ENCODE peak calls at places on chromosomes 11 and 22, in ten cellular contexts. J is glutamatergic neuron, F is epithelial cell of esophagus, W is sigmoid colon, X is AG09319, K is progenitor cell of endocrine pancreas, M is HFFc6, E is GM20000, L is MCF 10A, A is body of pancreas. V is an unnamed sample.

GRCh38 chr11:81915045-81915444 is 818.6 kb downstream of the FAM181B start:
- DNase-seq in J (no peak), L (no peak), M (no peak), E (no peak), K (no peak), A (no peak), F (no peak), X (no peak), W (no peak), V (no peak)

GRCh38 chr11:125494987-125495725 is 909 bp downstream of the FEZ1 start:
- DNase-seq in W (peak), E (peak), M (no peak), X (no peak), L (no peak), J (peak), A (peak), K (peak), F (peak), V (peak)

GRCh38 chr11:72353861-72354260 is 80.5 kb downstream of the CLPB start:
- DNase-seq in K (no peak), M (no peak), L (peak), W (no peak), X (no peak), F (peak), E (no peak), A (peak), J (no peak), V (no peak)

GRCh38 chr11:132472411-132473205 is 1059.7 kb downstream of the OPCML start:
- DNase-seq in E (no peak), F (no peak), W (no peak), K (no peak), M (peak), J (no peak), A (no peak), L (no peak), X (no peak), V (no peak)

GRCh38 chr11:62921573-62922188 is 518 bp upstream of the CHRM1 start:
- DNase-seq in E (no peak), M (peak), X (no peak), L (peak), J (no peak), W (no peak), F (peak), A (peak), K (no peak), V (no peak)

GRCh38 chr22:24156146-24156914 is 25.0 kb upstream of the SUSD2 start:
- DNase-seq in J (peak), L (peak), A (peak), W (no peak), E (peak), X (no peak), K (no peak), F (peak), M (no peak), V (peak)

GRCh38 chr11:113001709-113002108 is 40.5 kb downstream of the NCAM1 start:
- DNase-seq in J (no peak), L (no peak), X (no peak), A (no peak), F (no peak), W (no peak), E (no peak), M (no peak), K (no peak), V (no peak)

GRCh38 chr22:32780726-32781310 is 20.7 kb upstream of the TIMP3 start:
- DNase-seq in M (no peak), J (no peak), A (no peak), W (no peak), L (no peak), F (no peak), X (no peak), K (no peak), E (no peak), V (no peak)

GRCh38 chr11:46693597-46694012 is 6.8 kb downstream of the ARHGAP1 start:
- DNase-seq in A (no peak), J (no peak), K (no peak), W (no peak), F (peak), X (no peak), E (no peak), M (peak), L (no peak), V (no peak)

GRCh38 chr11:73152861-73153483 is 10.9 kb upstream of the FCHSD2 start:
- DNase-seq in E (peak), L (no peak), J (no peak), W (peak), K (no peak), F (no peak), X (no peak), M (no peak), A (no peak), V (peak)

DNA sequence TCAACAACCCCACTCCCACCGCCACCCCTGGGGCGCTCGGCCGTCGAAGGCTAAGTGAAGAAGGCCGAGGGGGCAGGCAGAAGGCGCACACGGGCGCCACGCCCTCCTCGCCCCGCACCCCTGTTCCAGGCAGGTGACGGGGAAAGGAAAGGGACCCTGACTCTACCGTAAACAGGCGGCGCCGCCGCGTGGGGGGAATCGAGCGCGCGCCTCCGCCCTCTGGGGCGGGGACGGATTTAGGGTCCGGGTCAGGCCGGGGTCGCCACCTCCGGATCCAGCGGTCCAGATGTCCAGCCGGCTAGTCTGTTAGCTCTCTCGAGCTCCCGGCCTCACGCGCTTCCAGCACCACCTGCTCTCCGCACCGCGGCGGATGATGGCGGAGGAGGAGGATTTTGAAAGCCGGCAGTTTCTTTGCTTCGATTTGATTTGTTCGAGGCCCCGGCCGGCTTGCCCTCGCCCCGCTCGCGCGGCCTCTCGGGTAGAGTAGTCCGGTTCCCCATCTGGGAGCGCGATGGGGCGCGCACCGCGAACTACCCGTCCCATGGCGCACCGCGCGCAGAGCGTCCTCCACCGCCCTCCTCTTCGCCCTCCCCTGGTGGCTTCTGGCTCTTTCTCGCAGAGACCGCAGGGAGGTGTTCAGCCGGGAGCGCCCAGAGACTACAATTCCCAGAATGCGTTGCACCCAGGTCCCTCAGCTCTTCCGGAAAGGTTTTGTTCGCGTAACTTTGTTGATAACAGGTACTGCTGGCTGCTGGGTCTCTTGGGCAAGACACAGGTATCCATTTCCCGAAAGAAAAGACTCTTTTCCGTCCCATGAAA is at the start of gene RANGAP1:
- DNase-seq in E (peak), F (peak), J (peak), L (peak), A (peak), K (peak), M (peak), W (peak), X (peak), V (peak)
- TF ChIP-seq CTCF in E (no peak), F (peak), J (no peak), L (no peak), A (peak), K (peak), M (peak), W (no peak), X (peak), V (no peak)

GRCh38 chr11:103327721-103328120 is 218.5 kb downstream of the DYNC2H1 start:
- DNase-seq in F (no peak), L (no peak), A (no peak), X (no peak), M (no peak), K (no peak), E (no peak), J (no peak), W (no peak), V (no peak)

GRCh38 chr11:103322861-103323260 is 213.6 kb downstream of the DYNC2H1 start:
- DNase-seq in F (no peak), L (no peak), J (no peak), X (no peak), W (no peak), M (no peak), A (no peak), K (no peak), E (no peak), V (no peak)

GRCh38 chr11:103325686-103326069 is 216.5 kb downstream of the DYNC2H1 start:
- DNase-seq in L (no peak), K (no peak), E (no peak), A (no peak), X (no peak), J (peak), M (no peak), W (no peak), F (no peak), V (no peak)

GRCh38 chr11:103326070-103326794 is 217.0 kb downstream of the DYNC2H1 start:
- DNase-seq in F (peak), J (peak), M (peak), L (peak), K (no peak), A (peak), X (peak), E (peak), W (no peak), V (no peak)
- TF ChIP-seq CTCF in F (peak), J (peak), M (peak), L (peak), K (peak), A (peak), X (peak), E (peak), W (no peak), V (no peak)

GRCh38 chr11:60263434-60263833 is 17.0 kb upstream of the MS4A4A start:
- DNase-seq in L (no peak), W (no peak), F (no peak), J (no peak), E (no peak), A (no peak), M (no peak), X (no peak), K (no peak), V (no peak)

GRCh38 chr11:60261014-60261413 is 18.1 kb upstream of the MS4A4E start:
- DNase-seq in M (no peak), A (no peak), J (no peak), E (no peak), K (no peak), W (no peak), L (no peak), F (no peak), X (no peak), V (no peak)

GRCh38 chr11:60264644-60265043 is 15.8 kb upstream of the MS4A4A start:
- DNase-seq in L (no peak), J (no peak), W (no peak), K (no peak), A (no peak), X (no peak), F (no peak), M (no peak), E (no peak), V (no peak)

DNA sequence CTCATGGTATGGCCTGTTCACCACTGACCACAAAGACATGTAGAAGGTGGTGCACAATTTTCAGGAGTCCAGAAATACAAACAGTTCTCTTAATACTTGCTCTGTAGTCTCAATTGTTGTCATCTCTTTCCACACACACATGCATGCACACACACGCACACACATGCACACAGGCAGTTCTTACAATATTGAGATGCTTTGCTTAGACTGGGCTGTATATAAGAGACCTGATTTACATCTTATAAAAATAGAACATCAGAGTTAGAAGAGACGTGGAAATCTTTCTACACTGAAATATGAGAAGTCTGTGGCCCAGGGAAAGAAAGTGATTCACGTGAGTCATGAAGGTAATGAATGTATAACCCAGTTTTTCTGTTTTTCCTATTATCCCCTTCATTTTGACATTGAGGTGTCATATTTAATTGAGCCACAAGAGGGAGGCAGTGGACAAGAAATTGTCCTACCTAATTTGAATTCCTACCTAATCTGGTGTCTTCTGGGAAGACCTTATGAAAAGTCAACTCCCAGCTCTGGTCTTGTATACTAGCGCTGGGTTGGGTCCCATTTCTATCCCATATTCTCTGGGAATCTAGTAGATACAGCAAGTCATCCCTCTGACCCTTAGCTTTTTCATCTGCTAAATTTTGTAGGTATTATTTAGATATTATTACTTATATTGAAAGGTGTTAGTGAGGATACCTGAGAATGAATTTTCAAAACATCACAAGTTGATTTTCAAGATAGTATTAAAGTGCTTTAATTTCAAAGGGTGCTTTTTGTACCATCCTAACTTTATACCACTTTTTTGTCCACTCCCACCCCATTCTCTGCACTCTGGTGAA is 14.9 kb upstream of the MS4A4A start:
- DNase-seq in A (no peak), X (no peak), F (peak), L (peak), W (no peak), K (peak), E (peak), M (peak), J (no peak), V (no peak)
- TF ChIP-seq CTCF in A (peak), X (peak), F (peak), L (peak), W (peak), K (peak), E (peak), M (peak), J (peak), V (peak)

GRCh38 chr22:45090364-45090960 is 73.3 kb upstream of the NUP50 start:
- DNase-seq in J (no peak), M (peak), X (no peak), W (no peak), K (peak), F (peak), L (no peak), A (peak), E (no peak), V (no peak)
- TF ChIP-seq CTCF in J (no peak), M (no peak), X (no peak), W (no peak), K (peak), F (no peak), L (no peak), A (peak), E (no peak), V (no peak)

GRCh38 chr11:24496728-24497396 is at the start of gene LUZP2:
- DNase-seq in X (no peak), K (peak), E (no peak), W (no peak), A (peak), M (no peak), J (peak), F (peak), L (no peak), V (no peak)
- TF ChIP-seq CTCF in X (no peak), K (peak), E (no peak), W (no peak), A (no peak), M (no peak), J (no peak), F (no peak), L (no peak), V (no peak)

DNA sequence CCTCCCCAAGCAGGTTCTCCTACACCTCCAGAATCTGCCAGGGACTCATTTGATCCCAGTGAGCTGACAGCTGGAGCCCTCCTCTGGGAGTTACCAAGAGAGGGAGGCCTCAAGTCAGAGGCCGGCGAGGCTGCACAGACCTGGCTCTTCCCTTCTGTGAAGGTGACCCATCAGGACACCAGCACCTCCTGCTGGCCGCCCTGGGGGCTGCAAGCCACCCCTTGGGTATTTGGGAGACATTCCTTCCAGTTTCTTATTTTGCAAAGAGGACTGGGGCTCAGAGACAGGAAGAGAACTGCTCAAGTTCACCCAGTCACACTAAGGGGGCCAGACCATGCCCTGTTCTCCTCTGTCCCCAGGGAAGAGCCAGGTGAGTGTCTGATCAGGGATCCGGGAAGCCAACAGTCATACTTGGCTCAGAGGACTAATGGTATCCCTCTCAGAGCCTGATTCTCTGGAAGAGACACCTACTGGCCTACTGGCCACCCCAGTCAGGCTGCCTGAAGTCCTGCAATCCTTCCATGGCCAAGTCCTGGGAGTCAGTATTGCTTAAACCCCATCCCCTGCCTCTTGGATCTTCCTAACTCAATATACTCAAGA is 40.5 kb upstream of the RIC3 start:
- DNase-seq in F (no peak), J (no peak), W (no peak), E (peak), K (no peak), X (no peak), A (peak), M (no peak), L (no peak), V (peak)
- TF ChIP-seq CTCF in F (peak), J (peak), W (no peak), E (peak), K (peak), X (peak), A (peak), M (peak), L (peak), V (peak)

GRCh38 chr11:116396332-116396731 is 376.5 kb downstream of the BUD13 start:
- DNase-seq in F (no peak), W (no peak), X (no peak), J (no peak), L (no peak), A (no peak), M (no peak), E (no peak), K (no peak), V (no peak)
- TF ChIP-seq CTCF in F (no peak), W (no peak), X (no peak), J (no peak), L (no peak), A (no peak), M (no peak), E (no peak), K (no peak), V (no peak)

GRCh38 chr11:36793542-36793926 is 195.5 kb upstream of the RAG2 start:
- DNase-seq in A (peak), L (peak), W (no peak), K (no peak), M (no peak), F (no peak), X (no peak), E (no peak), J (no peak), V (no peak)
- TF ChIP-seq CTCF in A (no peak), L (no peak), W (no peak), K (peak), M (no peak), F (peak), X (peak), E (no peak), J (no peak), V (no peak)

DNA sequence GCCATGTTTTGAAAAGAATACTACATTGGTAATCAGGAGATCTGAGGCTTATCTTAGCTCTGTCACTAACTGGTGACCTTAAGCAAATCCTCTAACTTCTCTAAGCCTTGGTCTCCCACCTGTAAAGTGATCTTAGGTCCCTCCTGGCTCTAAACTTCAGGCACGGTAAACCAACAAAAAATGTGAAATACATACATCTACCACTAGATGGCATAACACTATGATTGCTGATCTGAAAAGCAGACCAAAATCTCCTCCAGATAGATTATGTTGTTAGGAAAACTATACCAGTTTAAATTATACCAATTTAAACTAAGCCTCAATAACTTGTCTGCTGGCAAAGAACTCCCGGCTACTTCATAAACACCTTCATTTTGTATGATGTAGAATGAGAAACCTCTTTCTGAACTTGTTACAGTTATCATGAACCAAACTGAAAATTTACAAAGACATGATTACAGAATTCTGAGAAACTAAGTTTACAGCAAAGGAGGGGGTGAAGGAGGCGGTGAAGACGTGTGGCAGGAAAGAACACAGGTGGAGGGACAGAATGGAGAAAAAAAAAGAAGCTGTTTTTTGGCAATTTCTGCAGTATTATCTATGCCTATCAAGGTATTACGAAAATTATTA is 85.9 kb downstream of the SBF2 start:
- DNase-seq in W (no peak), J (no peak), X (peak), L (peak), F (peak), E (peak), K (no peak), M (peak), A (no peak), V (no peak)
- TF ChIP-seq CTCF in W (peak), J (peak), X (peak), L (peak), F (peak), E (peak), K (peak), M (peak), A (peak), V (peak)

GRCh38 chr11:44943696-44944095 is 7.0 kb downstream of the TP53I11 start:
- DNase-seq in J (no peak), L (no peak), A (peak), X (no peak), W (no peak), E (no peak), M (no peak), K (no peak), F (no peak), V (no peak)

GRCh38 chr11:44944853-44945235 is 5.8 kb downstream of the TP53I11 start:
- DNase-seq in A (no peak), F (no peak), K (no peak), E (no peak), M (no peak), L (no peak), W (no peak), X (no peak), J (no peak), V (no peak)

GRCh38 chr11:44945639-44946038 is 5.0 kb downstream of the TP53I11 start:
- DNase-seq in K (no peak), M (no peak), L (no peak), X (no peak), A (peak), E (no peak), J (no peak), F (no peak), W (peak), V (no peak)

GRCh38 chr11:44943118-44943517 is 7.6 kb downstream of the TP53I11 start:
- DNase-seq in K (no peak), F (no peak), X (no peak), W (no peak), J (no peak), E (no peak), L (no peak), M (no peak), A (peak), V (peak)

DNA sequence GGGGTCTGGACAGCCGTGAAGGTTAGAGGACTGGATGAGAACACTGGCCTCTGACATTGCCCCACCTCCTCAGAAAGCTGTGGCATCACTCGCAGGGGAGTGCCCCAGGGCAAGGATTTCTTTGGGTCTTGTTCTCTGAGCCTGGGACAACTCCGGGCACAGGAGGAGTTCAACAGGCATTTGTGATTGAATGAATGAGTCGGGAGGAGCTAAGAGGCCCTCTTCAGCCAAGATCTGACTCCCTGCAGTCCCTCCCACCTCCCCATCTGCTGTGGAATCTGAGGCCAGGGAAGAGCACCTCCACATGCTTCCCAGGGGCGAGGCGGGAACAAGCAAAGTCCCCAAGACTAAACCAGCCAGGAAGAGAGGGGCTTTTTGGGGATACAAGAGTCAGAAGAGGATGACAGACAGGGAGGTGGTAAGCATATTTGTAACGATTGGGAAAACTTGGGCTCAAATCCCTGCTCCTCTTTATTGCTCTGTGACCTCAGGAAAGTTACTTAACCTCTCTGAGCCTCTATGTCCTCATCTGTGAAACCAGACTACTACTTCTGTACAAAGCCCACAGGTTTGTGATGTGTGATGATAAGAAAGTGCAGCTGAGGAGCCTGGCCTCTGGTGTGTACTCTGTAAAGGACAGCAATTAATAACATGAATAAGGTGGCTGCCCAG is 6.4 kb downstream of the TP53I11 start:
- DNase-seq in F (no peak), K (no peak), M (no peak), W (no peak), A (no peak), J (no peak), E (no peak), L (no peak), X (no peak), V (no peak)
- TF ChIP-seq CTCF in F (no peak), K (no peak), M (no peak), W (no peak), A (no peak), J (no peak), E (no peak), L (no peak), X (no peak), V (no peak)

V was measured in activated B cell treated with CpG ODN at 0.5 μM for 24 hours.